ENCODE peak calls at places on chromosome 4, in eight cellular contexts. E is mucosa of descending colon; Q is tibial nerve; L is activated B cell treated with CpG ODN at 0.5 μM for 24 hours; K is natural killer cell treated with Interleukin-12 subunit alpha and Interleukin-12 subunit beta and Interleukin-15 and Interleukin-18, amount 100 ng/mL, for 72 hours; V is NCI-H1417; U is heart right ventricle; S is amniotic epithelial cell. G is an unnamed sample.

GRCh38 chr4:1542226-1542490 is 135.9 kb upstream of the NKX1-1 start:
- DNase-seq in K (no peak), V (no peak), U (no peak), S (no peak), Q (no peak), L (no peak), E (no peak), G (no peak)

GRCh38 chr4:75325316-75325715 is 188.9 kb downstream of the RCHY1 start:
- DNase-seq in L (no peak), K (no peak), E (no peak), U (no peak), V (no peak), S (no peak), Q (no peak), G (no peak)

GRCh38 chr4:62402088-62402806 is 1202.1 kb downstream of the ADGRL3 start:
- DNase-seq in Q (no peak), S (no peak), L (no peak), K (no peak), E (no peak), V (peak), U (no peak), G (no peak)

GRCh38 chr4:176268963-176269362 is at the start of gene ASB5:
- DNase-seq in U (no peak), K (no peak), V (no peak), E (no peak), Q (no peak), L (no peak), S (no peak), G (no peak)

GRCh38 chr4:128601992-128602695 is 207.4 kb upstream of the JADE1 start:
- DNase-seq in K (no peak), V (no peak), L (no peak), U (peak), Q (no peak), E (no peak), S (peak), G (no peak)

GRCh38 chr4:152705918-152706317 is 26.1 kb upstream of the TMEM154 start:
- DNase-seq in S (no peak), Q (no peak), E (no peak), U (no peak), L (no peak), V (peak), K (no peak), G (no peak)

GRCh38 chr4:134935320-134935719 is 733.7 kb upstream of the PABPC4L start:
- DNase-seq in U (no peak), S (peak), K (no peak), E (no peak), Q (no peak), L (no peak), V (no peak), G (no peak)

GRCh38 chr4:113773756-113774155 is 12.2 kb upstream of the CAMK2D start:
- DNase-seq in Q (no peak), S (no peak), L (no peak), E (no peak), K (no peak), V (no peak), U (no peak), G (no peak)

GRCh38 chr4:7960790-7961655 is 21.4 kb upstream of the AFAP1 start:
- DNase-seq in S (peak), U (no peak), K (peak), Q (no peak), L (no peak), E (no peak), V (no peak), G (no peak)

GRCh38 chr4:44545781-44546180 is 97.2 kb upstream of the KCTD8 start:
- DNase-seq in E (no peak), S (no peak), K (no peak), L (no peak), V (no peak), Q (no peak), U (no peak), G (no peak)

GRCh38 chr4:151921811-151922210 is 161.0 kb upstream of the GATB start:
- DNase-seq in L (no peak), V (no peak), S (peak), Q (no peak), K (no peak), U (no peak), E (no peak), G (no peak)

GRCh38 chr4:107330915-107331314 is 294.8 kb upstream of the DKK2 start:
- DNase-seq in Q (no peak), E (no peak), L (no peak), S (no peak), U (no peak), K (no peak), V (peak), G (no peak)

GRCh38 chr4:48699470-48699869 is 80.6 kb downstream of the FRYL start:
- DNase-seq in S (peak), U (no peak), Q (no peak), L (no peak), E (no peak), K (no peak), V (no peak), G (no peak)

GRCh38 chr4:185232370-185232769 is 23.0 kb downstream of the SNX25 start:
- DNase-seq in V (no peak), K (no peak), Q (no peak), S (peak), U (no peak), E (no peak), L (no peak), G (no peak)

GRCh38 chr4:152697284-152698011 is 17.7 kb upstream of the TMEM154 start:
- DNase-seq in U (no peak), S (no peak), K (no peak), V (no peak), L (no peak), Q (no peak), E (no peak), G (peak)

GRCh38 chr4:185600801-185601200 is 65.5 kb upstream of the PDLIM3 start:
- DNase-seq in S (no peak), U (no peak), V (no peak), E (no peak), Q (no peak), K (no peak), L (no peak), G (no peak)